ENCODE peak calls at places on chromosomes 7 and 10, in six cellular contexts. B, G, U, A, V and L are unnamed samples.

GRCh38 chr7:78315119-78315518 is 516.5 kb downstream of the PHTF2 start:
- DNase-seq in B (no peak), G (no peak), U (no peak), A (no peak), V (no peak), L (no peak)

GRCh38 chr10:75400163-75400768 is 1.3 kb downstream of the ZNF503 start:
- DNase-seq in B (no peak), G (no peak), U (no peak), A (no peak), V (no peak), L (no peak)

GRCh38 chr7:93923291-93923690 is 1.8 kb downstream of the GNG11 start:
- DNase-seq in B (no peak), G (no peak), U (no peak), A (no peak), V (no peak), L (no peak)

GRCh38 chr10:49116509-49117365 is 1.4 kb upstream of the VSTM4 start:
- DNase-seq in B (no peak), G (no peak), U (no peak), A (no peak), V (no peak), L (no peak)

GRCh38 chr10:42941245-42941644 is 135.6 kb upstream of the RET start:
- DNase-seq in B (no peak), G (no peak), U (no peak), A (peak), V (no peak), L (no peak)

GRCh38 chr10:79385804-79386531 is 38.7 kb downstream of the PPIF start:
- DNase-seq in B (peak), G (no peak), U (no peak), A (peak), V (no peak), L (peak)

GRCh38 chr10:112369495-112370423 is 4.2 kb upstream of the ACSL5 start:
- DNase-seq in B (no peak), G (no peak), U (no peak), A (no peak), V (no peak), L (no peak)

GRCh38 chr10:74103560-74104248 is 46.9 kb downstream of the AP3M1 start:
- DNase-seq in B (no peak), G (no peak), U (no peak), A (no peak), V (peak), L (no peak)

GRCh38 chr10:63083904-63084689 is 49.0 kb upstream of the NRBF2 start:
- DNase-seq in B (peak), G (peak), U (no peak), A (no peak), V (peak), L (peak)

GRCh38 chr10:126491476-126491875 is 103.2 kb upstream of the ADAM12 start:
- DNase-seq in B (no peak), G (no peak), U (no peak), A (no peak), V (no peak), L (no peak)

GRCh38 chr10:69461327-69462025 is 10.2 kb downstream of the TSPAN15 start:
- DNase-seq in B (no peak), G (no peak), U (no peak), A (no peak), V (no peak), L (no peak)

GRCh38 chr10:87817291-87817872 is 644 bp downstream of the ATAD1 start:
- DNase-seq in B (no peak), G (no peak), U (no peak), A (no peak), V (no peak), L (no peak)
- H3K27ac ChIP-seq in B (peak), G (peak), U (peak), A (peak), V (peak), L (peak)

DNA sequence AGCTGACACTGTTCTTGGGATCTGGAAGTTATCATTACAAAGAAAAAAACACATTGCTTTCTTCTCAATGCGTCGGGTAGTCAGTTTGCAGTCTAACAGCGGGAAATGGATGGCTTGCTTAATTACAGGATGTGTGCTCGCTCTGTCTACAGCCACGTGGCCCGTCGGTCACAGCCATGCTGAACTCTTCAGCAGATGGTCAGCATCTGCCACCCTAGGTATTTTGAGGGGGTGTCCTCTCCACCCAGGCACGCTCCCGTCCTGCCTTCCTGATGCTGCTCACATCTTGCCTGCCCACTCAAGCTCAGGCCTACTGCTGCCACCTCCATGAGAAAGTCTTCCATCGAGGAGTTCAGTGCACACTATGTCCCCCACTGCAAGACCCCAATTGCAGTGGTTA is 20.3 kb upstream of the INMT start:
- DNase-seq in B (peak), G (no peak), U (no peak), A (no peak), V (no peak), L (no peak)
- H3K4me3 ChIP-seq in B (no peak), G (no peak), U (no peak), A (no peak), V (no peak), L (no peak)

GRCh38 chr7:112515989-112516388 is 35.2 kb downstream of the LSMEM1 start:
- DNase-seq in B (no peak), G (no peak), U (no peak), A (no peak), V (peak), L (no peak)
- TF ChIP-seq CTCF in B (no peak), G (no peak), U (no peak), A (no peak), V (peak), L (no peak)

GRCh38 chr10:35466170-35466569 is 129.9 kb downstream of the CCNY start:
- DNase-seq in B (no peak), G (no peak), U (no peak), A (no peak), V (no peak), L (no peak)

GRCh38 chr10:35466661-35467060 is 130.4 kb downstream of the CCNY start:
- DNase-seq in B (no peak), G (no peak), U (no peak), A (no peak), V (no peak), L (no peak)

GRCh38 chr10:35464805-35465456 is 128.6 kb downstream of the CCNY start:
- DNase-seq in B (no peak), G (no peak), U (no peak), A (no peak), V (no peak), L (no peak)

GRCh38 chr10:35467186-35467585 is 130.9 kb downstream of the CCNY start:
- DNase-seq in B (no peak), G (no peak), U (no peak), A (no peak), V (no peak), L (no peak)

GRCh38 chr10:35465601-35466140 is 129.4 kb downstream of the CCNY start:
- DNase-seq in B (no peak), G (no peak), U (no peak), A (no peak), V (no peak), L (no peak)
- H3K27ac ChIP-seq in B (no peak), G (no peak), U (no peak), A (no peak), V (no peak), L (peak)

DNA sequence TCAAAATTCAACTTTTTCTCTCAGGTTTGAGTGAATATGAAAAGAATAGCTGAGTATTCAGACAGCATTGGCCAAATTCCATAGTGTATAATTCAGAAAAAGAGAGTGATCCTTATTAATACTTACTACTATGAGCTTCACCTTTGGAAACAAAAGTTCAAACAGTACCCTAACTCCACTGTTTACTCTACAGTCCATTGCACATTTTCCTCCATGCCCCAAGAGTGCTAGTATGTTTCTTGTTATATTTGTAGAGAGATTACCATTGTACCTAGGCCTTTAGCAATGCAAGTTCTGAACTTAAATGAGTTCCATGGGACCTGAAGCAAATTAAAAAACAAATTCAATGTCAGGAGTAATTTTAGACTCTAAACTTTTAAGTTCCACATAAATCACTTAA is 48.1 kb downstream of the MAGI2 start:
- DNase-seq in B (no peak), G (no peak), U (no peak), A (no peak), V (no peak), L (no peak)
- H3K4me3 ChIP-seq in B (no peak), G (no peak), U (no peak), A (no peak), V (no peak), L (no peak)

DNA sequence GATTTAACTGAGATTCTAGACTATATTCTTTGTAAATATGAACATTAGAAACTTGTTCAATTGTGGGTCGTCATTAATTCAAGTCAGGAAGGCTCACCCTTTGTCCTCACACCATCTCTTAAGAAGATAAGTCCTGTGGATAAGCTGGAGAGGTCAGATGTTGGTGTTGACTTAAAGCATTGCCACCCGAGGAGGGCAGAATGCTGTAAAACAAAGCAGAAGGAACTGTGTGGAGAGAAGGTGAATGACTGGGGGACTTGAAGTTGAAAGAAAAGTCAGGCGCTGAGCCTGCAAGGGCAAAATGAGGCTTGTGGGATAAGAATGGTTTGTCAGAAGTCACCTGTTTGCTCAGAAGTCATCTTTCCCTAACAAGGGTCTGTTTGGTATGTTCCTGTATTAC is 9.1 kb downstream of the RPA3 start:
- DNase-seq in B (peak), G (no peak), U (no peak), A (no peak), V (no peak), L (no peak)
- TF ChIP-seq CTCF in B (peak), G (no peak), U (no peak), A (no peak), V (no peak), L (no peak)

GRCh38 chr10:18737236-18737635 is 78.0 kb downstream of the ARL5B start:
- DNase-seq in B (no peak), G (no peak), U (no peak), A (no peak), V (no peak), L (no peak)
- H3K27ac ChIP-seq in B (no peak), G (no peak), U (no peak), A (no peak), V (no peak), L (no peak)

GRCh38 chr7:50266893-50267386 is 37.6 kb upstream of the IKZF1 start:
- DNase-seq in B (no peak), G (no peak), U (no peak), A (no peak), V (no peak), L (no peak)

GRCh38 chr7:50264908-50265307 is 39.6 kb upstream of the IKZF1 start:
- DNase-seq in B (no peak), G (no peak), U (no peak), A (no peak), V (no peak), L (no peak)

GRCh38 chr7:50267525-50268041 is 36.9 kb upstream of the IKZF1 start:
- DNase-seq in B (no peak), G (no peak), U (no peak), A (no peak), V (no peak), L (no peak)

GRCh38 chr7:50268223-50268622 is 36.3 kb upstream of the IKZF1 start:
- DNase-seq in B (no peak), G (no peak), U (no peak), A (no peak), V (no peak), L (no peak)

GRCh38 chr7:50265968-50266694 is 38.4 kb upstream of the IKZF1 start:
- DNase-seq in B (no peak), G (no peak), U (no peak), A (no peak), V (no peak), L (no peak)
- H3K4me3 ChIP-seq in B (no peak), G (no peak), U (no peak), A (no peak), V (no peak), L (no peak)

DNA sequence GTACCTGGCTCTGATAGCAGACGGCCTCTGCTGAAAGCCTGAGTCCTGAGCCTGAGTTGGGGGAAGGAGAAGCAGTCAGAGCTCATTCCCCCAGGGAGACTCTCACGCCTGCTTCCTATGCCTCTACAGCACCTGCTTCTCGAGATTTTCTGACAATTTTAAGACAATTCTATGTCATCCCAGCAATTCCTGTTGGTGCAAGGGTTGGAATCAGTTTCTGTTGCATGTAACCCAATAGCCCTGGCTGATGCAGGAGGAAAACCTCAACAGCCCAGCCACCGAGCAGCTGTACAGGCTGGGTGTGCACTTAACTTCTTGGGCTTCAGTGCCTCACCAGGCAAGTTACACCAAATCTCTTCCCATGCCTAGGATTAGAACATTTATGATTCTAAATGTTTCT is 134.7 kb downstream of the GLI3 start:
- DNase-seq in B (no peak), G (no peak), U (no peak), A (no peak), V (no peak), L (no peak)
- TF ChIP-seq CTCF in B (no peak), G (no peak), U (no peak), A (no peak), V (no peak), L (no peak)